ENCODE peak calls at places on chromosomes 7 and 10, in six cellular contexts. Z is adipocyte; K is GDM1; A is A549; D is effector memory CD4-positive, alpha-beta T cell; X is foreskin fibroblast. R is an unnamed sample.

GRCh38 chr10:2980791-2981360 is 86.5 kb upstream of the PFKP start:
- DNase-seq in Z (peak), K (no peak), A (peak), D (no peak), X (peak), R (no peak)

GRCh38 chr7:127705461-127705959 is 53.5 kb downstream of the SND1 start:
- DNase-seq in Z (no peak), K (no peak), A (no peak), D (no peak), X (peak), R (no peak)

GRCh38 chr7:11294965-11295364 is 321.3 kb downstream of the PHF14 start:
- DNase-seq in Z (no peak), K (no peak), A (no peak), D (no peak), X (no peak), R (no peak)

GRCh38 chr10:91957091-91957490 is 33.5 kb downstream of the BTAF1 start:
- DNase-seq in Z (no peak), K (no peak), A (no peak), D (no peak), X (no peak), R (no peak)

GRCh38 chr10:126598009-126598408 is 72.5 kb downstream of the C10orf90 start:
- DNase-seq in Z (peak), K (peak), A (peak), D (no peak), X (peak), R (peak)

GRCh38 chr7:4797858-4798705 is 22.7 kb downstream of the AP5Z1 start:
- DNase-seq in Z (peak), K (no peak), A (peak), D (peak), X (peak), R (no peak)

GRCh38 chr7:150379590-150380379 is 655 bp downstream of the ZNF775 start:
- DNase-seq in Z (peak), K (no peak), A (peak), D (no peak), X (peak), R (no peak)

GRCh38 chr10:71639412-71639719 is 80.2 kb downstream of the C10orf105 start:
- DNase-seq in Z (no peak), K (no peak), A (no peak), D (no peak), X (no peak), R (no peak)

GRCh38 chr7:26197153-26198115 is 3.1 kb downstream of the HNRNPA2B1 start:
- DNase-seq in Z (no peak), K (no peak), A (no peak), D (no peak), X (no peak), R (no peak)